ENCODE peak calls at places on chromosomes 13 and 19, in five cellular contexts. H is RWPE1; X is activated naive CD8-positive, alpha-beta T cell treated with anti-CD3 and anti-CD28 coated beads for 36 hours; L is hepatic stellate cell; C is NCI-H345. K is an unnamed sample.
A peak's percentile ranks its signal among the peaks of the same experiment; 100 is the strongest.

GRCh38 chr13:59439776-59440428 is 723.8 kb downstream of the DIAPH3 start:
- DNase-seq in H (no peak), X (no peak), L (no peak), C (no peak), K (no peak)

GRCh38 chr13:43364210-43365041 is 341.0 kb downstream of the DNAJC15 start:
- DNase-seq in H (no peak), X (no peak), L (peak; percentile 10), C (peak; percentile 12), K (no peak)

GRCh38 chr19:13366529-13367143 is 139.6 kb downstream of the CACNA1A start:
- DNase-seq in H (peak; percentile 58), X (no peak), L (peak; percentile 46), C (no peak), K (peak; percentile 12)

GRCh38 chr13:92547256-92547655 is 679.4 kb upstream of the GPC6 start:
- DNase-seq in H (peak; percentile 13), X (no peak), L (no peak), C (no peak), K (no peak)

GRCh38 chr13:44578064-44578394 is 1.9 kb upstream of the TSC22D1 start:
- DNase-seq in H (no peak), X (no peak), L (no peak), C (peak; percentile 29), K (no peak)

GRCh38 chr19:18781047-18781600 is 10.0 kb downstream of the COMP start:
- DNase-seq in H (no peak), X (no peak), L (no peak), C (no peak), K (no peak)

GRCh38 chr19:30557212-30557611 is 185.0 kb downstream of the ZNF536 start:
- DNase-seq in H (peak; percentile 27), X (no peak), L (no peak), C (no peak), K (no peak)

GRCh38 chr13:49878682-49879081 is 57.5 kb downstream of the SPRYD7 start:
- DNase-seq in H (no peak), X (no peak), L (no peak), C (no peak), K (no peak)

GRCh38 chr19:6465006-6465405 is 935 bp downstream of the CRB3 start:
- DNase-seq in H (peak; percentile 26), X (no peak), L (no peak), C (no peak), K (no peak)

GRCh38 chr19:33795370-33796163 is 1.1 kb upstream of the KCTD15 start:
- DNase-seq in H (peak; percentile 82), X (peak; percentile 73), L (peak; percentile 87), C (peak; percentile 55), K (peak; percentile 64)

GRCh38 chr19:18649371-18650047 is 12.7 kb downstream of the KLHL26 start:
- DNase-seq in H (peak; percentile 20), X (no peak), L (no peak), C (no peak), K (no peak)

GRCh38 chr19:53183146-53183545 is 10.0 kb downstream of the ZNF665 start:
- DNase-seq in H (no peak), X (no peak), L (peak; percentile 37), C (no peak), K (no peak)

GRCh38 chr19:15702590-15702930 is 25.3 kb upstream of the OR10H2 start:
- DNase-seq in H (no peak), X (no peak), L (no peak), C (no peak), K (peak; percentile 43)

GRCh38 chr13:20997301-20998061 is 63.9 kb downstream of the LATS2 start:
- DNase-seq in H (no peak), X (no peak), L (peak; percentile 90), C (no peak), K (no peak)